ENCODE peak calls at places on chromosomes 6 and 20, in eight cellular contexts. One of them, this sample, is unnamed.

GRCh38 chr6:54011277-54011648 is 100.0 kb upstream of the MLIP start:
- DNase-seq in IMR-90: no peak
- DNase-seq in K562: no peak
- DNase-seq in A549: no peak
- DNase-seq in upper lobe of right lung: no peak
- DNase-seq in uterus: no peak
- DNase-seq in psoas muscle: no peak
- DNase-seq in tibial artery: no peak
- DNase-seq in this sample: no peak

GRCh38 chr6:35677456-35677855 is 11.3 kb downstream of the FKBP5 start:
- DNase-seq in IMR-90: no peak
- DNase-seq in K562: no peak
- DNase-seq in A549: no peak
- DNase-seq in upper lobe of right lung: no peak
- DNase-seq in uterus: no peak
- DNase-seq in psoas muscle: no peak
- DNase-seq in tibial artery: no peak
- DNase-seq in this sample: peak; percentile 69

GRCh38 chr20:1108437-1108920 is 9.9 kb upstream of the PSMF1 start:
- DNase-seq in IMR-90: peak; percentile 23
- DNase-seq in K562: peak; percentile 61
- DNase-seq in A549: peak; percentile 61
- DNase-seq in upper lobe of right lung: peak; percentile 78
- DNase-seq in uterus: peak; percentile 22
- DNase-seq in psoas muscle: peak; percentile 58
- DNase-seq in tibial artery: peak; percentile 54
- DNase-seq in this sample: peak; percentile 65

GRCh38 chr6:111291334-111291705 is 191.7 kb downstream of the REV3L start:
- DNase-seq in IMR-90: no peak
- DNase-seq in K562: no peak
- DNase-seq in A549: no peak
- DNase-seq in upper lobe of right lung: no peak
- DNase-seq in uterus: no peak
- DNase-seq in psoas muscle: no peak
- DNase-seq in tibial artery: no peak
- DNase-seq in this sample: no peak

GRCh38 chr6:88922775-88923548 is 40.5 kb downstream of the RNGTT start:
- DNase-seq in IMR-90: peak; percentile 8
- DNase-seq in K562: no peak
- DNase-seq in A549: no peak
- DNase-seq in upper lobe of right lung: no peak
- DNase-seq in uterus: no peak
- DNase-seq in psoas muscle: no peak
- DNase-seq in tibial artery: no peak
- DNase-seq in this sample: no peak

GRCh38 chr20:49292010-49292409 is 14.2 kb upstream of the ZNFX1 start:
- DNase-seq in IMR-90: no peak
- DNase-seq in K562: no peak
- DNase-seq in A549: no peak
- DNase-seq in upper lobe of right lung: no peak
- DNase-seq in uterus: no peak
- DNase-seq in psoas muscle: no peak
- DNase-seq in tibial artery: no peak
- DNase-seq in this sample: no peak

GRCh38 chr6:79694156-79694555 is 63.0 kb downstream of the SH3BGRL2 start:
- DNase-seq in IMR-90: no peak
- DNase-seq in K562: no peak
- DNase-seq in A549: no peak
- DNase-seq in upper lobe of right lung: no peak
- DNase-seq in uterus: no peak
- DNase-seq in psoas muscle: no peak
- DNase-seq in tibial artery: no peak
- DNase-seq in this sample: no peak

GRCh38 chr20:15842872-15843271 is 730.4 kb downstream of the KIF16B start:
- DNase-seq in IMR-90: no peak
- DNase-seq in K562: no peak
- DNase-seq in A549: no peak
- DNase-seq in upper lobe of right lung: no peak
- DNase-seq in uterus: no peak
- DNase-seq in psoas muscle: no peak
- DNase-seq in tibial artery: no peak
- DNase-seq in this sample: no peak

GRCh38 chr20:19590382-19590781 is 167.7 kb upstream of the RIN2 start:
- DNase-seq in IMR-90: no peak
- DNase-seq in K562: no peak
- DNase-seq in A549: no peak
- DNase-seq in upper lobe of right lung: no peak
- DNase-seq in uterus: no peak
- DNase-seq in psoas muscle: no peak
- DNase-seq in tibial artery: no peak
- DNase-seq in this sample: no peak

GRCh38 chr20:19593762-19594161 is 164.3 kb upstream of the RIN2 start:
- DNase-seq in IMR-90: no peak
- DNase-seq in K562: no peak
- DNase-seq in A549: no peak
- DNase-seq in upper lobe of right lung: no peak
- DNase-seq in uterus: no peak
- DNase-seq in psoas muscle: no peak
- DNase-seq in tibial artery: no peak
- DNase-seq in this sample: peak; percentile 32

GRCh38 chr20:19589731-19590362 is 168.2 kb upstream of the RIN2 start:
- DNase-seq in IMR-90: no peak
- DNase-seq in K562: no peak
- DNase-seq in A549: no peak
- DNase-seq in upper lobe of right lung: no peak
- DNase-seq in uterus: no peak
- DNase-seq in psoas muscle: no peak
- DNase-seq in tibial artery: no peak
- DNase-seq in this sample: no peak

GRCh38 chr20:19583532-19584175 is 174.4 kb upstream of the RIN2 start:
- DNase-seq in IMR-90: peak; percentile 5
- DNase-seq in K562: peak; percentile 59
- DNase-seq in A549: peak; percentile 61
- DNase-seq in upper lobe of right lung: peak; percentile 87
- DNase-seq in uterus: peak; percentile 63
- DNase-seq in psoas muscle: peak; percentile 84
- DNase-seq in tibial artery: peak; percentile 59
- DNase-seq in this sample: peak; percentile 90

DNA sequence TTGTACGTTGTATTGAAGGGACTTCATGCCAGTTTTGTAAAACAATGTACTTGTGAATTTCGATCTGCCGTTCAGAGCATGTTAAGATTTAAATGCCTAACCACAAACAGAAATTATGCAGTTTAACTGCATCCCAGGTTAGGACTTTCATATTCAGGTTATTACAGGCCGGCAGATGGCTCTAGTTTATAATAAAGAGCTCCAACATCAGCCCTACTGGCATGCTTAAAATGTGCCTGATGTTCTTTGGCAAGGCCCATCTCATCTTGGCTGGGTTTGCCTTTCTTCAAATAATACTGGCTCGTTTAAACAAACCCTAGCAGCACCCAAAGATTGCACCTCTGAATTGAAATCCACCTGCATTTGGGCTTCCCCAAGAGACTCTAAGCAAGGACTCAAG is 169.3 kb upstream of the RIN2 start:
- DNase-seq in IMR-90: no peak
- DNase-seq in K562: no peak
- DNase-seq in A549: no peak
- DNase-seq in upper lobe of right lung: no peak
- DNase-seq in uterus: peak; percentile 54
- DNase-seq in psoas muscle: no peak
- DNase-seq in tibial artery: no peak
- DNase-seq in this sample: peak; percentile 33
- TF ChIP-seq CTCF in IMR-90: no peak
- TF ChIP-seq CTCF in K562: no peak
- TF ChIP-seq CTCF in A549: no peak
- TF ChIP-seq CTCF in upper lobe of right lung: peak; percentile 10
- TF ChIP-seq CTCF in uterus: no peak
- TF ChIP-seq CTCF in psoas muscle: no peak
- TF ChIP-seq CTCF in tibial artery: no peak
- TF ChIP-seq CTCF in this sample: no peak

GRCh38 chr20:40727960-40728359 is 38.9 kb upstream of the MAFB start:
- DNase-seq in IMR-90: no peak
- DNase-seq in K562: no peak
- DNase-seq in A549: no peak
- DNase-seq in upper lobe of right lung: no peak
- DNase-seq in uterus: no peak
- DNase-seq in psoas muscle: no peak
- DNase-seq in tibial artery: no peak
- DNase-seq in this sample: no peak

GRCh38 chr20:40728996-40729395 is 40.0 kb upstream of the MAFB start:
- DNase-seq in IMR-90: no peak
- DNase-seq in K562: no peak
- DNase-seq in A549: no peak
- DNase-seq in upper lobe of right lung: no peak
- DNase-seq in uterus: no peak
- DNase-seq in psoas muscle: no peak
- DNase-seq in tibial artery: no peak
- DNase-seq in this sample: no peak

GRCh38 chr20:40724566-40724965 is 35.5 kb upstream of the MAFB start:
- DNase-seq in IMR-90: no peak
- DNase-seq in K562: no peak
- DNase-seq in A549: no peak
- DNase-seq in upper lobe of right lung: no peak
- DNase-seq in uterus: no peak
- DNase-seq in psoas muscle: no peak
- DNase-seq in tibial artery: no peak
- DNase-seq in this sample: no peak

DNA sequence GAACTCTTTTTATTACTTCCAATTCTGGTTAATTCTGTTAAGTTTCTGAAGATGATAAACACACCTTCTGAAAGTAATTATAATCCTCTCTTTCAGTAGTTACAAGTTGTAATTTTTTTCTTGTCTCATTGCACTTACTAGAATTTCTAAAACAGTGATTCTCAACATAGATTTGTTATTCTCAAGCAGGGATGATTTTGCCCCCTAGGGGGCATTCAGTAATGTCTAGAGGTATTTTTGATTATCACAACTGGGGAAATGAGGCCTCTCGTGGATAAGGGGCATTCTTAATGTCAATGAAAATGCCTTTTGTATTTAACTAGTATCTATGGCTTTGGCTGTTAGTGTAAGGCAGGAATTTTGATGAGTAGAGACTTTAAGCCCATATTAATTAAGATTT is 39.4 kb upstream of the MAFB start:
- DNase-seq in IMR-90: no peak
- DNase-seq in K562: no peak
- DNase-seq in A549: no peak
- DNase-seq in upper lobe of right lung: no peak
- DNase-seq in uterus: no peak
- DNase-seq in psoas muscle: no peak
- DNase-seq in tibial artery: no peak
- DNase-seq in this sample: no peak
- H3K4me1 ChIP-seq in IMR-90: no peaks in the 10 kb centered on the region
- H3K4me1 ChIP-seq in K562: no peaks in the 10 kb centered on the region
- H3K4me1 ChIP-seq in A549: no peaks in the 10 kb centered on the region
- H3K4me1 ChIP-seq in upper lobe of right lung: no peaks in the 10 kb centered on the region
- H3K4me1 ChIP-seq in uterus: no peaks in the 10 kb centered on the region
- H3K4me1 ChIP-seq in psoas muscle: peaks cover 8% of the 10 kb centered on the region
- H3K4me1 ChIP-seq in tibial artery: no peaks in the 10 kb centered on the region
- H3K4me1 ChIP-seq in this sample: no peaks in the 10 kb centered on the region

GRCh38 chr20:32112862-32113261 is 3.3 kb downstream of the TM9SF4 start:
- DNase-seq in IMR-90: no peak
- DNase-seq in K562: peak; percentile 47
- DNase-seq in A549: no peak
- DNase-seq in upper lobe of right lung: peak; percentile 68
- DNase-seq in uterus: no peak
- DNase-seq in psoas muscle: no peak
- DNase-seq in tibial artery: peak; percentile 59
- DNase-seq in this sample: no peak
- TF ChIP-seq CTCF in IMR-90: no peak
- TF ChIP-seq CTCF in K562: no peak
- TF ChIP-seq CTCF in A549: no peak
- TF ChIP-seq CTCF in upper lobe of right lung: no peak
- TF ChIP-seq CTCF in uterus: no peak
- TF ChIP-seq CTCF in psoas muscle: no peak
- TF ChIP-seq CTCF in tibial artery: no peak
- TF ChIP-seq CTCF in this sample: no peak

DNA sequence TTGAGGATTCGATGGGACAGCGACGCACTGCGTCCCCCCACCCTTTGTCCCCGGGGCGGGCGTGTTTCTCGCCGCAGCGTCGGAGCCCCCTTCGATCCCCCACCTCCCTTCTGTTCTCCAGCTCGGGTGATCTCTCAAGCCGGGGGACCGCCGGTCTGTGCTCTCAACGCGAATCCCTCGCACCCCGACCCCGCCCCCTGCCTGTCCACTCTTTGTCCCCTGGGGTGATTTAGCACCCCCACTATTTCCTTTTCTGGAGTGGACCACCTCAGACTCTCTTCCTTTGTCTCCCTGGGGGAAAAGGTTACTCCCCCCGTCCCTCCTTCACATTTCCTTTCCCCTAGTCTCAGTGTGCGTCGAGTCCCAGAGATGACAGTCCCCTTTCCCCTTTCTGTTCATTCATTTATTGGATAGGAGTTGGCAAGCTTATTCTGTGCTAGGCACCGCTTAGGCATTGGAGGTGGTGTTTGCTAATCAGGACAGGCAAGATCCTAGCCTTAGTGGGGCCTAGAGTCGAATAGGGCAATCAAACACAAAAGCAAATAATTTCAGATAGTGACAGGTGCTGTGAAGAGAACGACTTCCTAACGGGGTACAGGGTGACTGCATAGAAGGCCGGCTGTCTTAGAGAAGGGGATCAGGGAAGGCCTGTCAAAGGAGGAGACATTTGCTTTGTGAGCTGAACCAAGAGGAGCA is 671 bp downstream of the PTPN1 start:
- DNase-seq in IMR-90: no peak
- DNase-seq in K562: no peak
- DNase-seq in A549: no peak
- DNase-seq in upper lobe of right lung: peak; percentile 73
- DNase-seq in uterus: peak; percentile 41
- DNase-seq in psoas muscle: peak; percentile 66
- DNase-seq in tibial artery: no peak
- DNase-seq in this sample: no peak
- H3K4me1 ChIP-seq in IMR-90: peaks cover 13% of the 10 kb centered on the region
- H3K4me1 ChIP-seq in K562: peaks cover 15% of the 10 kb centered on the region
- H3K4me1 ChIP-seq in A549: peaks cover 36% of the 10 kb centered on the region
- H3K4me1 ChIP-seq in upper lobe of right lung: peaks cover 47% of the 10 kb centered on the region
- H3K4me1 ChIP-seq in uterus: no peaks in the 10 kb centered on the region
- H3K4me1 ChIP-seq in psoas muscle: peaks cover 52% of the 10 kb centered on the region
- H3K4me1 ChIP-seq in tibial artery: no peaks in the 10 kb centered on the region
- H3K4me1 ChIP-seq in this sample: peaks cover 41% of the 10 kb centered on the region